ENCODE peak calls at places on chromosomes 11 and 22, in six cellular contexts. One of them, this sample, is unnamed.

GRCh38 chr22:48744283-48744641 is 1083.4 kb downstream of the BRD1 start:
- DNase-seq in adrenal gland: peak; percentile 5
- DNase-seq in CD4-positive, alpha-beta T cell: no peak
- DNase-seq in cerebellar cortex: no peak
- DNase-seq in left colon: no peak
- DNase-seq in stimulated activated CD4-positive, alpha-beta T cell treated with anti-CD3 and anti-CD28 coated beads, TNF-alpha, amount 100 ng/mL, for 4 hours: no peak
- DNase-seq in this sample: no peak

GRCh38 chr11:14144905-14145304 is 182.4 kb downstream of the SPON1 start:
- DNase-seq in adrenal gland: no peak
- DNase-seq in CD4-positive, alpha-beta T cell: no peak
- DNase-seq in cerebellar cortex: no peak
- DNase-seq in left colon: no peak
- DNase-seq in stimulated activated CD4-positive, alpha-beta T cell treated with anti-CD3 and anti-CD28 coated beads, TNF-alpha, amount 100 ng/mL, for 4 hours: no peak
- DNase-seq in this sample: no peak

GRCh38 chr11:8258771-8259170 is 4.9 kb downstream of the LMO1 start:
- DNase-seq in adrenal gland: peak; percentile 37
- DNase-seq in CD4-positive, alpha-beta T cell: no peak
- DNase-seq in cerebellar cortex: no peak
- DNase-seq in left colon: peak; percentile 8
- DNase-seq in stimulated activated CD4-positive, alpha-beta T cell treated with anti-CD3 and anti-CD28 coated beads, TNF-alpha, amount 100 ng/mL, for 4 hours: no peak
- DNase-seq in this sample: no peak

GRCh38 chr11:130706572-130706971 is 209.7 kb downstream of the SNX19 start:
- DNase-seq in adrenal gland: no peak
- DNase-seq in CD4-positive, alpha-beta T cell: no peak
- DNase-seq in cerebellar cortex: no peak
- DNase-seq in left colon: no peak
- DNase-seq in stimulated activated CD4-positive, alpha-beta T cell treated with anti-CD3 and anti-CD28 coated beads, TNF-alpha, amount 100 ng/mL, for 4 hours: no peak
- DNase-seq in this sample: no peak

GRCh38 chr11:128522943-128523518 is 64.3 kb downstream of the ETS1 start:
- DNase-seq in adrenal gland: no peak
- DNase-seq in CD4-positive, alpha-beta T cell: no peak
- DNase-seq in cerebellar cortex: no peak
- DNase-seq in left colon: no peak
- DNase-seq in stimulated activated CD4-positive, alpha-beta T cell treated with anti-CD3 and anti-CD28 coated beads, TNF-alpha, amount 100 ng/mL, for 4 hours: peak; percentile 51
- DNase-seq in this sample: no peak

GRCh38 chr11:820655-821512 is 2.2 kb downstream of the PNPLA2 start:
- DNase-seq in adrenal gland: peak; percentile 95
- DNase-seq in CD4-positive, alpha-beta T cell: no peak
- DNase-seq in cerebellar cortex: no peak
- DNase-seq in left colon: peak; percentile 86
- DNase-seq in stimulated activated CD4-positive, alpha-beta T cell treated with anti-CD3 and anti-CD28 coated beads, TNF-alpha, amount 100 ng/mL, for 4 hours: no peak
- DNase-seq in this sample: no peak

GRCh38 chr11:57983211-57983610 is 40.5 kb upstream of the OR9Q1 start:
- DNase-seq in adrenal gland: no peak
- DNase-seq in CD4-positive, alpha-beta T cell: no peak
- DNase-seq in cerebellar cortex: no peak
- DNase-seq in left colon: no peak
- DNase-seq in stimulated activated CD4-positive, alpha-beta T cell treated with anti-CD3 and anti-CD28 coated beads, TNF-alpha, amount 100 ng/mL, for 4 hours: no peak
- DNase-seq in this sample: no peak

GRCh38 chr11:113447621-113448310 is 27.4 kb downstream of the DRD2 start:
- DNase-seq in adrenal gland: no peak
- DNase-seq in CD4-positive, alpha-beta T cell: no peak
- DNase-seq in cerebellar cortex: no peak
- DNase-seq in left colon: no peak
- DNase-seq in stimulated activated CD4-positive, alpha-beta T cell treated with anti-CD3 and anti-CD28 coated beads, TNF-alpha, amount 100 ng/mL, for 4 hours: no peak
- DNase-seq in this sample: no peak

GRCh38 chr11:1499899-1500298 is 13.3 kb upstream of the MOB2 start:
- DNase-seq in adrenal gland: no peak
- DNase-seq in CD4-positive, alpha-beta T cell: no peak
- DNase-seq in cerebellar cortex: no peak
- DNase-seq in left colon: no peak
- DNase-seq in stimulated activated CD4-positive, alpha-beta T cell treated with anti-CD3 and anti-CD28 coated beads, TNF-alpha, amount 100 ng/mL, for 4 hours: no peak
- DNase-seq in this sample: no peak

GRCh38 chr11:11538277-11538960 is 83.4 kb downstream of the GALNT18 start:
- DNase-seq in adrenal gland: peak; percentile 58
- DNase-seq in CD4-positive, alpha-beta T cell: no peak
- DNase-seq in cerebellar cortex: peak; percentile 22
- DNase-seq in left colon: no peak
- DNase-seq in stimulated activated CD4-positive, alpha-beta T cell treated with anti-CD3 and anti-CD28 coated beads, TNF-alpha, amount 100 ng/mL, for 4 hours: no peak
- DNase-seq in this sample: no peak

GRCh38 chr11:43145653-43146052 is 166.1 kb upstream of the API5 start:
- DNase-seq in adrenal gland: no peak
- DNase-seq in CD4-positive, alpha-beta T cell: no peak
- DNase-seq in cerebellar cortex: no peak
- DNase-seq in left colon: no peak
- DNase-seq in stimulated activated CD4-positive, alpha-beta T cell treated with anti-CD3 and anti-CD28 coated beads, TNF-alpha, amount 100 ng/mL, for 4 hours: no peak
- DNase-seq in this sample: no peak

GRCh38 chr11:12229450-12230229 is 119.2 kb downstream of the MICAL2 start:
- DNase-seq in adrenal gland: no peak
- DNase-seq in CD4-positive, alpha-beta T cell: no peak
- DNase-seq in cerebellar cortex: no peak
- DNase-seq in left colon: no peak
- DNase-seq in stimulated activated CD4-positive, alpha-beta T cell treated with anti-CD3 and anti-CD28 coated beads, TNF-alpha, amount 100 ng/mL, for 4 hours: no peak
- DNase-seq in this sample: no peak

GRCh38 chr11:73412308-73412707 is 36.1 kb downstream of the RELT start:
- DNase-seq in adrenal gland: no peak
- DNase-seq in CD4-positive, alpha-beta T cell: no peak
- DNase-seq in cerebellar cortex: no peak
- DNase-seq in left colon: no peak
- DNase-seq in stimulated activated CD4-positive, alpha-beta T cell treated with anti-CD3 and anti-CD28 coated beads, TNF-alpha, amount 100 ng/mL, for 4 hours: no peak
- DNase-seq in this sample: no peak

GRCh38 chr22:39392341-39392948 is 7.1 kb upstream of the TAB1 start:
- DNase-seq in adrenal gland: no peak
- DNase-seq in CD4-positive, alpha-beta T cell: no peak
- DNase-seq in cerebellar cortex: peak; percentile 93
- DNase-seq in left colon: no peak
- DNase-seq in stimulated activated CD4-positive, alpha-beta T cell treated with anti-CD3 and anti-CD28 coated beads, TNF-alpha, amount 100 ng/mL, for 4 hours: no peak
- DNase-seq in this sample: no peak

GRCh38 chr22:50269573-50270301 is 443 bp downstream of the MAPK11 start:
- DNase-seq in adrenal gland: no peak
- DNase-seq in CD4-positive, alpha-beta T cell: peak; percentile 30
- DNase-seq in cerebellar cortex: no peak
- DNase-seq in left colon: no peak
- DNase-seq in stimulated activated CD4-positive, alpha-beta T cell treated with anti-CD3 and anti-CD28 coated beads, TNF-alpha, amount 100 ng/mL, for 4 hours: no peak
- DNase-seq in this sample: no peak

GRCh38 chr11:44949160-44950035 is 1.3 kb downstream of the TP53I11 start:
- DNase-seq in adrenal gland: no peak
- DNase-seq in CD4-positive, alpha-beta T cell: no peak
- DNase-seq in cerebellar cortex: no peak
- DNase-seq in left colon: peak; percentile 58
- DNase-seq in stimulated activated CD4-positive, alpha-beta T cell treated with anti-CD3 and anti-CD28 coated beads, TNF-alpha, amount 100 ng/mL, for 4 hours: no peak
- DNase-seq in this sample: peak; percentile 38

GRCh38 chr11:124301482-124301881 is 12.3 kb downstream of the OR8D1 start:
- DNase-seq in adrenal gland: peak; percentile 51
- DNase-seq in CD4-positive, alpha-beta T cell: no peak
- DNase-seq in cerebellar cortex: no peak
- DNase-seq in left colon: no peak
- DNase-seq in stimulated activated CD4-positive, alpha-beta T cell treated with anti-CD3 and anti-CD28 coated beads, TNF-alpha, amount 100 ng/mL, for 4 hours: no peak
- DNase-seq in this sample: no peak

GRCh38 chr11:128503231-128503991 is 83.9 kb downstream of the ETS1 start:
- DNase-seq in adrenal gland: no peak
- DNase-seq in CD4-positive, alpha-beta T cell: no peak
- DNase-seq in cerebellar cortex: peak; percentile 76
- DNase-seq in left colon: no peak
- DNase-seq in stimulated activated CD4-positive, alpha-beta T cell treated with anti-CD3 and anti-CD28 coated beads, TNF-alpha, amount 100 ng/mL, for 4 hours: no peak
- DNase-seq in this sample: no peak

GRCh38 chr11:3164540-3165151 is 464 bp downstream of the OSBPL5 start:
- DNase-seq in adrenal gland: no peak
- DNase-seq in CD4-positive, alpha-beta T cell: no peak
- DNase-seq in cerebellar cortex: no peak
- DNase-seq in left colon: peak; percentile 22
- DNase-seq in stimulated activated CD4-positive, alpha-beta T cell treated with anti-CD3 and anti-CD28 coated beads, TNF-alpha, amount 100 ng/mL, for 4 hours: no peak
- DNase-seq in this sample: no peak

GRCh38 chr22:49535527-49536125 is 292.0 kb downstream of the BRD1 start:
- DNase-seq in adrenal gland: no peak
- DNase-seq in CD4-positive, alpha-beta T cell: no peak
- DNase-seq in cerebellar cortex: no peak
- DNase-seq in left colon: peak; percentile 9
- DNase-seq in stimulated activated CD4-positive, alpha-beta T cell treated with anti-CD3 and anti-CD28 coated beads, TNF-alpha, amount 100 ng/mL, for 4 hours: no peak
- DNase-seq in this sample: no peak

GRCh38 chr22:26453812-26454500 is 24.9 kb downstream of the ASPHD2 start:
- DNase-seq in adrenal gland: no peak
- DNase-seq in CD4-positive, alpha-beta T cell: no peak
- DNase-seq in cerebellar cortex: peak; percentile 74
- DNase-seq in left colon: peak; percentile 11
- DNase-seq in stimulated activated CD4-positive, alpha-beta T cell treated with anti-CD3 and anti-CD28 coated beads, TNF-alpha, amount 100 ng/mL, for 4 hours: no peak
- DNase-seq in this sample: no peak

GRCh38 chr11:44310456-44311272 is 725 bp upstream of the ALX4 start:
- DNase-seq in adrenal gland: no peak
- DNase-seq in CD4-positive, alpha-beta T cell: no peak
- DNase-seq in cerebellar cortex: peak; percentile 47
- DNase-seq in left colon: no peak
- DNase-seq in stimulated activated CD4-positive, alpha-beta T cell treated with anti-CD3 and anti-CD28 coated beads, TNF-alpha, amount 100 ng/mL, for 4 hours: no peak
- DNase-seq in this sample: no peak

GRCh38 chr11:20963596-20963995 is 294.2 kb downstream of the NELL1 start:
- DNase-seq in adrenal gland: no peak
- DNase-seq in CD4-positive, alpha-beta T cell: no peak
- DNase-seq in cerebellar cortex: no peak
- DNase-seq in left colon: no peak
- DNase-seq in stimulated activated CD4-positive, alpha-beta T cell treated with anti-CD3 and anti-CD28 coated beads, TNF-alpha, amount 100 ng/mL, for 4 hours: no peak
- DNase-seq in this sample: no peak

GRCh38 chr11:125371451-125371935 is 124.6 kb downstream of the FEZ1 start:
- DNase-seq in adrenal gland: no peak
- DNase-seq in CD4-positive, alpha-beta T cell: no peak
- DNase-seq in cerebellar cortex: peak; percentile 78
- DNase-seq in left colon: no peak
- DNase-seq in stimulated activated CD4-positive, alpha-beta T cell treated with anti-CD3 and anti-CD28 coated beads, TNF-alpha, amount 100 ng/mL, for 4 hours: no peak
- DNase-seq in this sample: no peak

GRCh38 chr11:119644502-119644901 is 84.5 kb downstream of the NECTIN1 start:
- DNase-seq in adrenal gland: no peak
- DNase-seq in CD4-positive, alpha-beta T cell: no peak
- DNase-seq in cerebellar cortex: no peak
- DNase-seq in left colon: no peak
- DNase-seq in stimulated activated CD4-positive, alpha-beta T cell treated with anti-CD3 and anti-CD28 coated beads, TNF-alpha, amount 100 ng/mL, for 4 hours: no peak
- DNase-seq in this sample: no peak

GRCh38 chr11:56251954-56252353 is at the start of gene OR5T3:
- DNase-seq in adrenal gland: no peak
- DNase-seq in CD4-positive, alpha-beta T cell: no peak
- DNase-seq in cerebellar cortex: no peak
- DNase-seq in left colon: no peak
- DNase-seq in stimulated activated CD4-positive, alpha-beta T cell treated with anti-CD3 and anti-CD28 coated beads, TNF-alpha, amount 100 ng/mL, for 4 hours: no peak
- DNase-seq in this sample: no peak

GRCh38 chr11:87778341-87778740 is 396.9 kb downstream of the RAB38 start:
- DNase-seq in adrenal gland: peak; percentile 39
- DNase-seq in CD4-positive, alpha-beta T cell: no peak
- DNase-seq in cerebellar cortex: no peak
- DNase-seq in left colon: no peak
- DNase-seq in stimulated activated CD4-positive, alpha-beta T cell treated with anti-CD3 and anti-CD28 coated beads, TNF-alpha, amount 100 ng/mL, for 4 hours: no peak
- DNase-seq in this sample: no peak

GRCh38 chr11:37072538-37072937 is 474.5 kb upstream of the RAG2 start:
- DNase-seq in adrenal gland: no peak
- DNase-seq in CD4-positive, alpha-beta T cell: no peak
- DNase-seq in cerebellar cortex: no peak
- DNase-seq in left colon: no peak
- DNase-seq in stimulated activated CD4-positive, alpha-beta T cell treated with anti-CD3 and anti-CD28 coated beads, TNF-alpha, amount 100 ng/mL, for 4 hours: no peak
- DNase-seq in this sample: no peak

GRCh38 chr11:92295175-92296137 is 70.8 kb downstream of the FAT3 start:
- DNase-seq in adrenal gland: no peak
- DNase-seq in CD4-positive, alpha-beta T cell: no peak
- DNase-seq in cerebellar cortex: no peak
- DNase-seq in left colon: peak; percentile 53
- DNase-seq in stimulated activated CD4-positive, alpha-beta T cell treated with anti-CD3 and anti-CD28 coated beads, TNF-alpha, amount 100 ng/mL, for 4 hours: no peak
- DNase-seq in this sample: no peak

GRCh38 chr11:97684486-97685439 is 1295.0 kb downstream of the JRKL start:
- DNase-seq in adrenal gland: no peak
- DNase-seq in CD4-positive, alpha-beta T cell: no peak
- DNase-seq in cerebellar cortex: no peak
- DNase-seq in left colon: no peak
- DNase-seq in stimulated activated CD4-positive, alpha-beta T cell treated with anti-CD3 and anti-CD28 coated beads, TNF-alpha, amount 100 ng/mL, for 4 hours: no peak
- DNase-seq in this sample: no peak

GRCh38 chr11:11769782-11770181 is 72.0 kb upstream of the USP47 start:
- DNase-seq in adrenal gland: no peak
- DNase-seq in CD4-positive, alpha-beta T cell: no peak
- DNase-seq in cerebellar cortex: no peak
- DNase-seq in left colon: no peak
- DNase-seq in stimulated activated CD4-positive, alpha-beta T cell treated with anti-CD3 and anti-CD28 coated beads, TNF-alpha, amount 100 ng/mL, for 4 hours: no peak
- DNase-seq in this sample: no peak

GRCh38 chr22:28953399-28953798 is 70.0 kb downstream of the ZNRF3 start:
- DNase-seq in adrenal gland: no peak
- DNase-seq in CD4-positive, alpha-beta T cell: no peak
- DNase-seq in cerebellar cortex: no peak
- DNase-seq in left colon: no peak
- DNase-seq in stimulated activated CD4-positive, alpha-beta T cell treated with anti-CD3 and anti-CD28 coated beads, TNF-alpha, amount 100 ng/mL, for 4 hours: no peak
- DNase-seq in this sample: no peak

GRCh38 chr22:22248878-22249277 is 4.3 kb downstream of the VPREB1 start:
- DNase-seq in adrenal gland: no peak
- DNase-seq in CD4-positive, alpha-beta T cell: no peak
- DNase-seq in cerebellar cortex: no peak
- DNase-seq in left colon: no peak
- DNase-seq in stimulated activated CD4-positive, alpha-beta T cell treated with anti-CD3 and anti-CD28 coated beads, TNF-alpha, amount 100 ng/mL, for 4 hours: no peak
- DNase-seq in this sample: no peak

GRCh38 chr22:19843107-19843856 is 11.4 kb downstream of the GNB1L start:
- DNase-seq in adrenal gland: no peak
- DNase-seq in CD4-positive, alpha-beta T cell: no peak
- DNase-seq in cerebellar cortex: no peak
- DNase-seq in left colon: no peak
- DNase-seq in stimulated activated CD4-positive, alpha-beta T cell treated with anti-CD3 and anti-CD28 coated beads, TNF-alpha, amount 100 ng/mL, for 4 hours: no peak
- DNase-seq in this sample: no peak

GRCh38 chr11:18727499-18728236 is 1.7 kb upstream of the IGSF22 start:
- DNase-seq in adrenal gland: peak; percentile 52
- DNase-seq in CD4-positive, alpha-beta T cell: peak; percentile 46
- DNase-seq in cerebellar cortex: peak; percentile 39
- DNase-seq in left colon: no peak
- DNase-seq in stimulated activated CD4-positive, alpha-beta T cell treated with anti-CD3 and anti-CD28 coated beads, TNF-alpha, amount 100 ng/mL, for 4 hours: peak; percentile 21
- DNase-seq in this sample: no peak

This sample was measured in memory B cell.